ENCODE peak calls at places on chromosomes 13 and 19, in six cellular contexts. One of them, this sample, is unnamed.

GRCh38 chr13:30572859-30573275 is 44.9 kb upstream of the USPL1 start:
- DNase-seq in HepG2: peak; percentile 12
- DNase-seq in GM12878: peak; percentile 28
- DNase-seq in SK-N-SH: peak; percentile 15
- DNase-seq in H1: no peak
- DNase-seq in K562: no peak
- DNase-seq in this sample: peak; percentile 45

GRCh38 chr19:45283443-45284033 is 32.5 kb downstream of the MARK4 start:
- DNase-seq in HepG2: no peak
- DNase-seq in GM12878: peak; percentile 17
- DNase-seq in SK-N-SH: no peak
- DNase-seq in H1: no peak
- DNase-seq in K562: peak; percentile 19
- DNase-seq in this sample: peak; percentile 32

GRCh38 chr19:9953802-9954542 is 17.7 kb upstream of the OLFM2 start:
- DNase-seq in HepG2: no peak
- DNase-seq in GM12878: no peak
- DNase-seq in SK-N-SH: no peak
- DNase-seq in H1: no peak
- DNase-seq in K562: no peak
- DNase-seq in this sample: no peak

GRCh38 chr13:65911546-65912193 is 1318.5 kb downstream of the PCDH9 start:
- DNase-seq in HepG2: no peak
- DNase-seq in GM12878: no peak
- DNase-seq in SK-N-SH: no peak
- DNase-seq in H1: no peak
- DNase-seq in K562: no peak
- DNase-seq in this sample: no peak

GRCh38 chr13:26486550-26486949 is 70.9 kb upstream of the WASF3 start:
- DNase-seq in HepG2: no peak
- DNase-seq in GM12878: no peak
- DNase-seq in SK-N-SH: no peak
- DNase-seq in H1: no peak
- DNase-seq in K562: no peak
- DNase-seq in this sample: no peak

GRCh38 chr19:4521888-4522242 is 3.6 kb upstream of the PLIN4 start:
- DNase-seq in HepG2: no peak
- DNase-seq in GM12878: no peak
- DNase-seq in SK-N-SH: no peak
- DNase-seq in H1: no peak
- DNase-seq in K562: no peak
- DNase-seq in this sample: no peak

GRCh38 chr13:62290542-62290941 is 874.9 kb upstream of the PCDH20 start:
- DNase-seq in HepG2: no peak
- DNase-seq in GM12878: no peak
- DNase-seq in SK-N-SH: no peak
- DNase-seq in H1: no peak
- DNase-seq in K562: no peak
- DNase-seq in this sample: no peak

GRCh38 chr13:113120300-113121182 is 2.1 kb upstream of the F10 start:
- DNase-seq in HepG2: no peak
- DNase-seq in GM12878: no peak
- DNase-seq in SK-N-SH: no peak
- DNase-seq in H1: no peak
- DNase-seq in K562: no peak
- DNase-seq in this sample: no peak

GRCh38 chr13:60326273-60326672 is 70.7 kb upstream of the TDRD3 start:
- DNase-seq in HepG2: peak; percentile 0
- DNase-seq in GM12878: no peak
- DNase-seq in SK-N-SH: no peak
- DNase-seq in H1: no peak
- DNase-seq in K562: peak; percentile 3
- DNase-seq in this sample: no peak

GRCh38 chr13:64753606-64754005 is 2476.5 kb downstream of the PCDH9 start:
- DNase-seq in HepG2: no peak
- DNase-seq in GM12878: no peak
- DNase-seq in SK-N-SH: no peak
- DNase-seq in H1: no peak
- DNase-seq in K562: no peak
- DNase-seq in this sample: no peak

GRCh38 chr13:38477676-38478075 is 128.0 kb downstream of the UFM1 start:
- DNase-seq in HepG2: no peak
- DNase-seq in GM12878: no peak
- DNase-seq in SK-N-SH: no peak
- DNase-seq in H1: no peak
- DNase-seq in K562: no peak
- DNase-seq in this sample: no peak

GRCh38 chr13:57632276-57633140 is 964 bp downstream of the PCDH17 start:
- DNase-seq in HepG2: no peak
- DNase-seq in GM12878: no peak
- DNase-seq in SK-N-SH: peak; percentile 54
- DNase-seq in H1: peak; percentile 72
- DNase-seq in K562: no peak
- DNase-seq in this sample: no peak

GRCh38 chr19:13130886-13131490 is 12.9 kb downstream of the NACC1 start:
- DNase-seq in HepG2: no peak
- DNase-seq in GM12878: no peak
- DNase-seq in SK-N-SH: no peak
- DNase-seq in H1: no peak
- DNase-seq in K562: no peak
- DNase-seq in this sample: no peak

GRCh38 chr13:95707035-95707434 is 30.1 kb downstream of the DNAJC3 start:
- DNase-seq in HepG2: no peak
- DNase-seq in GM12878: no peak
- DNase-seq in SK-N-SH: no peak
- DNase-seq in H1: no peak
- DNase-seq in K562: no peak
- DNase-seq in this sample: peak; percentile 22

GRCh38 chr13:47933688-47934011 is 67.4 kb downstream of the SUCLA2 start:
- DNase-seq in HepG2: peak; percentile 10
- DNase-seq in GM12878: no peak
- DNase-seq in SK-N-SH: no peak
- DNase-seq in H1: no peak
- DNase-seq in K562: no peak
- DNase-seq in this sample: peak; percentile 47

GRCh38 chr13:21694831-21695230 is 24.0 kb downstream of the FGF9 start:
- DNase-seq in HepG2: no peak
- DNase-seq in GM12878: no peak
- DNase-seq in SK-N-SH: no peak
- DNase-seq in H1: no peak
- DNase-seq in K562: no peak
- DNase-seq in this sample: no peak

GRCh38 chr13:113904411-113904810 is 40.5 kb upstream of the GAS6 start:
- DNase-seq in HepG2: peak; percentile 25
- DNase-seq in GM12878: no peak
- DNase-seq in SK-N-SH: no peak
- DNase-seq in H1: peak; percentile 72
- DNase-seq in K562: peak; percentile 55
- DNase-seq in this sample: no peak

GRCh38 chr13:94331281-94331680 is 148.2 kb downstream of the DCT start:
- DNase-seq in HepG2: no peak
- DNase-seq in GM12878: no peak
- DNase-seq in SK-N-SH: no peak
- DNase-seq in H1: no peak
- DNase-seq in K562: no peak
- DNase-seq in this sample: no peak
- TF ChIP-seq GABPA in HepG2: no peak
- TF ChIP-seq GABPA in GM12878: no peak
- TF ChIP-seq GABPA in SK-N-SH: no peak
- TF ChIP-seq GABPA in H1: no peak
- TF ChIP-seq GABPA in K562: no peak
- TF ChIP-seq GABPA in this sample: no peak

GRCh38 chr13:103066079-103066880 is at the start of gene SLC10A2:
- DNase-seq in HepG2: no peak
- DNase-seq in GM12878: no peak
- DNase-seq in SK-N-SH: no peak
- DNase-seq in H1: no peak
- DNase-seq in K562: no peak
- DNase-seq in this sample: no peak

GRCh38 chr13:103063376-103063775 is 2.8 kb downstream of the SLC10A2 start:
- DNase-seq in HepG2: no peak
- DNase-seq in GM12878: no peak
- DNase-seq in SK-N-SH: no peak
- DNase-seq in H1: no peak
- DNase-seq in K562: no peak
- DNase-seq in this sample: no peak

GRCh38 chr13:103066991-103067390 is 774 bp upstream of the SLC10A2 start:
- DNase-seq in HepG2: no peak
- DNase-seq in GM12878: no peak
- DNase-seq in SK-N-SH: peak; percentile 28
- DNase-seq in H1: no peak
- DNase-seq in K562: no peak
- DNase-seq in this sample: no peak

GRCh38 chr13:103062079-103062478 is 4.1 kb downstream of the SLC10A2 start:
- DNase-seq in HepG2: no peak
- DNase-seq in GM12878: no peak
- DNase-seq in SK-N-SH: no peak
- DNase-seq in H1: no peak
- DNase-seq in K562: no peak
- DNase-seq in this sample: no peak

GRCh38 chr13:103067751-103068563 is 1.7 kb upstream of the SLC10A2 start:
- DNase-seq in HepG2: no peak
- DNase-seq in GM12878: peak; percentile 72
- DNase-seq in SK-N-SH: no peak
- DNase-seq in H1: peak; percentile 57
- DNase-seq in K562: no peak
- DNase-seq in this sample: no peak
- TF ChIP-seq CTCF in HepG2: no peak
- TF ChIP-seq CTCF in GM12878: no peak
- TF ChIP-seq CTCF in SK-N-SH: no peak
- TF ChIP-seq CTCF in H1: peak; percentile 81
- TF ChIP-seq CTCF in K562: no peak
- TF ChIP-seq CTCF in this sample: no peak

GRCh38 chr19:11421607-11422098 is 2.5 kb upstream of the RGL3 start:
- DNase-seq in HepG2: no peak
- DNase-seq in GM12878: no peak
- DNase-seq in SK-N-SH: peak; percentile 77
- DNase-seq in H1: peak; percentile 100
- DNase-seq in K562: peak; percentile 59
- DNase-seq in this sample: no peak

GRCh38 chr19:11423164-11423803 is 4.2 kb upstream of the RGL3 start:
- DNase-seq in HepG2: no peak
- DNase-seq in GM12878: no peak
- DNase-seq in SK-N-SH: no peak
- DNase-seq in H1: peak; percentile 49
- DNase-seq in K562: no peak
- DNase-seq in this sample: no peak

GRCh38 chr19:11422163-11423068 is 3.3 kb upstream of the RGL3 start:
- DNase-seq in HepG2: no peak
- DNase-seq in GM12878: peak; percentile 64
- DNase-seq in SK-N-SH: peak; percentile 39
- DNase-seq in H1: peak; percentile 99
- DNase-seq in K562: no peak
- DNase-seq in this sample: peak; percentile 29

GRCh38 chr19:11420429-11420893 is 1.3 kb upstream of the RGL3 start:
- DNase-seq in HepG2: no peak
- DNase-seq in GM12878: no peak
- DNase-seq in SK-N-SH: no peak
- DNase-seq in H1: peak; percentile 63
- DNase-seq in K562: no peak
- DNase-seq in this sample: no peak

DNA sequence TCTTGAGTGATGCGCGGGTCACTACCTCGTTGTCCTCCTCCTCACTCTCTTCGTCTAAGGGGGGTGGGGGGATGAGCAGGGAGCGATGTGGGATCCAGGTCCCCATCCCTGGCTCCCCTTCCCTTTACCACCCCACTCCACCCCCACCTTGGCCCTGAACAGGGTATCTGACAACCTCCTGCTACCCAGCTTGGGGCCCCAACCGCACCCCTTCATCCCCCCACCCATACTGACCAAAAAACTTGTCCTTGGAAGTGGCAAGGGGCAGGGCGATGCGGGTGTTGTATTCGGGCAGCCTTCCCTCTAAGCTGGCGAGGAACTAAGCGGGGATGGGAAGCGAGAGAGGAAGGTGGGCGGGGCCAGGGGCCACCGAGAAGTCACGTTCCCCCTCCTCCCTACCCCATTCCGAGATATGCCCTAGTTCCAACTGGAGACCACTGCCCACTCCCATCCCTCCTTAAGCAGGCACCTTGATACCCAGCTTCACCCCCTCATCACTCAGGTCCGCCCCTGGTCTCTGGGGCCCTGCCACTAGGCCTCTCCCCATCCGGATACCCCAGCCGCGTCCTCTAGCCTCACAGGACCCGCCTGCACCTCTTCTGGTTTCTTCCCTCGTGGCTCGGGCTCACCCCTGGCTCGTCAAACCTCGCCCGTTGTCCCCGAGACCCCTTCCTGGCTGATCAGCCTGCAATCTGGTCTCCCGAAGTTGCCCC is 1.9 kb upstream of the RGL3 start:
- DNase-seq in HepG2: no peak
- DNase-seq in GM12878: no peak
- DNase-seq in SK-N-SH: no peak
- DNase-seq in H1: peak; percentile 86
- DNase-seq in K562: no peak
- DNase-seq in this sample: no peak
- TF ChIP-seq GABPA in HepG2: no peak
- TF ChIP-seq GABPA in GM12878: no peak
- TF ChIP-seq GABPA in SK-N-SH: no peak
- TF ChIP-seq GABPA in H1: no peak
- TF ChIP-seq GABPA in K562: no peak
- TF ChIP-seq GABPA in this sample: no peak

GRCh38 chr19:39499082-39499642 is 415 bp downstream of the DLL3 start:
- DNase-seq in HepG2: no peak
- DNase-seq in GM12878: no peak
- DNase-seq in SK-N-SH: peak; percentile 53
- DNase-seq in H1: peak; percentile 80
- DNase-seq in K562: no peak
- DNase-seq in this sample: no peak

GRCh38 chr19:39498262-39499081 is at the start of gene DLL3:
- DNase-seq in HepG2: no peak
- DNase-seq in GM12878: no peak
- DNase-seq in SK-N-SH: peak; percentile 59
- DNase-seq in H1: peak; percentile 57
- DNase-seq in K562: peak; percentile 44
- DNase-seq in this sample: no peak

GRCh38 chr19:39496063-39496462 is 2.7 kb upstream of the DLL3 start:
- DNase-seq in HepG2: no peak
- DNase-seq in GM12878: no peak
- DNase-seq in SK-N-SH: no peak
- DNase-seq in H1: no peak
- DNase-seq in K562: no peak
- DNase-seq in this sample: no peak

GRCh38 chr19:39499932-39500331 is 1.2 kb downstream of the DLL3 start:
- DNase-seq in HepG2: no peak
- DNase-seq in GM12878: no peak
- DNase-seq in SK-N-SH: no peak
- DNase-seq in H1: no peak
- DNase-seq in K562: no peak
- DNase-seq in this sample: no peak

DNA sequence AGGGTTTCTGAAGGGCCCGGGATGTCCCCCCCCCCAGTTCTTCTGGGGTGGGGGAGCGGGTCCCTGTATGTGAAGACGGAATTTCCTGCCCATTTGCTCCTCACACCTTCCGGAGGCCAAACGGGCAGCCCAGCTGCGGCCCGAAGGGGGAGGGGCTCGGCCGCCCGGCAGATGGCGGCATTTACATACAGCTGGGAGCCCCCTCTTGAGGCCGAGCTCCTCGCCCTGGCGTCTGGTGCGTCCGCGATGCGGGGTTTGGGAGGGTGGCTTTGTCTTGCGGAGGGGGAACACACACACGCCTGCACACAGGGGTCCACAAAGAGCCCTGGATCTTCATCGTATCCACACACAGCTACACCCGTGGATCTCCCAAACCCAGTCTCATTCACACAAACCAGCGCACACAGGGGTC is 891 bp upstream of the DLL3 start:
- DNase-seq in HepG2: peak; percentile 36
- DNase-seq in GM12878: no peak
- DNase-seq in SK-N-SH: peak; percentile 88
- DNase-seq in H1: peak; percentile 85
- DNase-seq in K562: peak; percentile 79
- DNase-seq in this sample: no peak
- TF ChIP-seq CTCF in HepG2: peak; percentile 88
- TF ChIP-seq CTCF in GM12878: peak; percentile 51
- TF ChIP-seq CTCF in SK-N-SH: peak; percentile 47
- TF ChIP-seq CTCF in H1: peak; percentile 39
- TF ChIP-seq CTCF in K562: peak; percentile 87
- TF ChIP-seq CTCF in this sample: no peak

This sample was measured in HL-60.